ENCODE peak calls at places on chromosomes 4 and X, in nine cellular contexts. K is Ammon's horn; L is RWPE1; B is stimulated activated CD8-positive, alpha-beta memory T cell treated with anti-CD3 and anti-CD28 coated beads, Interleukin-4, amount 100 ng/mL, for 4 hours; A is retina; W is right lobe of liver; M is A172; J is activated naive CD4-positive, alpha-beta T cell; V is EL. C is an unnamed sample.

GRCh38 chrX:96764864-96765263 is 80.2 kb downstream of the DIAPH2 start:
- DNase-seq in K (no peak), L (no peak), B (no peak), A (no peak), W (no peak), M (no peak), J (no peak), V (no peak), C (no peak)

GRCh38 chrX:40474205-40474626 is 106.6 kb upstream of the ATP6AP2 start:
- DNase-seq in K (no peak), L (peak), B (no peak), A (peak), W (peak), M (peak), J (no peak), V (no peak), C (no peak)

GRCh38 chr4:151250706-151251105 is 26.3 kb upstream of the PRSS48 start:
- DNase-seq in K (no peak), L (no peak), B (no peak), A (no peak), W (no peak), M (no peak), J (no peak), V (no peak), C (no peak)

GRCh38 chr4:152117501-152117900 is 356.7 kb upstream of the GATB start:
- DNase-seq in K (no peak), L (no peak), B (no peak), A (no peak), W (no peak), M (no peak), J (no peak), V (no peak), C (no peak)

GRCh38 chrX:38225093-38225492 is 4.4 kb upstream of the SRPX start:
- DNase-seq in K (no peak), L (no peak), B (no peak), A (no peak), W (no peak), M (peak), J (no peak), V (peak), C (no peak)

GRCh38 chr4:41079871-41080565 is 134.3 kb downstream of the APBB2 start:
- DNase-seq in K (peak), L (no peak), B (no peak), A (no peak), W (no peak), M (no peak), J (no peak), V (no peak), C (no peak)

GRCh38 chr4:108270466-108271450 is 102.0 kb upstream of the LEF1 start:
- DNase-seq in K (no peak), L (no peak), B (no peak), A (no peak), W (no peak), M (peak), J (no peak), V (peak), C (peak)

GRCh38 chr4:150302553-150302952 is 224.3 kb downstream of the DCLK2 start:
- DNase-seq in K (no peak), L (peak), B (no peak), A (no peak), W (no peak), M (peak), J (no peak), V (peak), C (peak)

GRCh38 chr4:162659716-162660115 is 495.9 kb upstream of the FSTL5 start:
- DNase-seq in K (no peak), L (no peak), B (no peak), A (no peak), W (no peak), M (no peak), J (no peak), V (no peak), C (no peak)

GRCh38 chr4:141620715-141621114 is 15.7 kb upstream of the IL15 start:
- DNase-seq in K (no peak), L (no peak), B (no peak), A (no peak), W (no peak), M (no peak), J (no peak), V (no peak), C (no peak)

GRCh38 chrX:143571521-143571920 is 54.2 kb upstream of the SPANXN3 start:
- DNase-seq in K (no peak), L (peak), B (no peak), A (no peak), W (no peak), M (peak), J (no peak), V (no peak), C (no peak)

GRCh38 chr4:73583661-73584060 is 36.6 kb downstream of the RASSF6 start:
- DNase-seq in K (no peak), L (no peak), B (no peak), A (no peak), W (no peak), M (no peak), J (no peak), V (no peak), C (no peak)

GRCh38 chr4:924107-925096 is 7.7 kb downstream of the GAK start:
- DNase-seq in K (no peak), L (no peak), B (no peak), A (peak), W (no peak), M (no peak), J (no peak), V (peak), C (no peak)

GRCh38 chr4:142719854-142720541 is 126.1 kb downstream of the INPP4B start:
- DNase-seq in K (no peak), L (peak), B (no peak), A (peak), W (no peak), M (peak), J (no peak), V (peak), C (no peak)

GRCh38 chr4:142778908-142779307 is 67.2 kb downstream of the INPP4B start:
- DNase-seq in K (no peak), L (no peak), B (no peak), A (no peak), W (no peak), M (no peak), J (no peak), V (no peak), C (no peak)

GRCh38 chrX:41779941-41780340 is 56.0 kb downstream of the GPR82 start:
- DNase-seq in K (no peak), L (no peak), B (no peak), A (no peak), W (no peak), M (no peak), J (no peak), V (no peak), C (no peak)

GRCh38 chrX:73855546-73855945 is 292.5 kb downstream of the CHIC1 start:
- DNase-seq in K (peak), L (peak), B (peak), A (peak), W (peak), M (peak), J (peak), V (peak), C (peak)

GRCh38 chr4:79604152-79604551 is 196.1 kb upstream of the GK2 start:
- DNase-seq in K (no peak), L (no peak), B (no peak), A (no peak), W (no peak), M (no peak), J (no peak), V (no peak), C (no peak)

GRCh38 chr4:70721747-70722146 is at the start of gene RUFY3:
- DNase-seq in K (peak), L (peak), B (no peak), A (peak), W (no peak), M (peak), J (no peak), V (peak), C (peak)

GRCh38 chr4:53064609-53065008 is 202.5 kb downstream of the RASL11B start:
- DNase-seq in K (no peak), L (no peak), B (no peak), A (no peak), W (no peak), M (no peak), J (no peak), V (no peak), C (no peak)

GRCh38 chrX:91434351-91435168 is at the start of gene PABPC5:
- DNase-seq in K (peak), L (no peak), B (no peak), A (peak), W (peak), M (no peak), J (no peak), V (no peak), C (no peak)